ENCODE peak calls at places on chromosomes 12 and 14, in eight cellular contexts. One of them, this sample, is unnamed.

GRCh38 chr12:41521872-41522379 is 333.8 kb downstream of the PDZRN4 start:
- DNase-seq in OCI-LY7: peak
- DNase-seq in RWPE2: no peak
- DNase-seq in neural progenitor cell: no peak
- DNase-seq in glutamatergic neuron: no peak
- DNase-seq in progenitor cell of endocrine pancreas: no peak
- DNase-seq in AG09319: peak
- DNase-seq in lower lobe of right lung: no peak
- DNase-seq in this sample: peak

GRCh38 chr12:122356192-122356635 is 66.3 kb downstream of the CLIP1 start:
- DNase-seq in progenitor cell of endocrine pancreas: no peak
- DNase-seq in OCI-LY7: peak
- DNase-seq in neural progenitor cell: peak
- DNase-seq in lower lobe of right lung: no peak
- DNase-seq in AG09319: peak
- DNase-seq in glutamatergic neuron: peak
- DNase-seq in RWPE2: no peak
- DNase-seq in this sample: peak

GRCh38 chr12:51334774-51335173 is 10.8 kb upstream of the BIN2 start:
- DNase-seq in AG09319: no peak
- DNase-seq in progenitor cell of endocrine pancreas: no peak
- DNase-seq in glutamatergic neuron: no peak
- DNase-seq in RWPE2: no peak
- DNase-seq in neural progenitor cell: no peak
- DNase-seq in OCI-LY7: no peak
- DNase-seq in lower lobe of right lung: no peak
- DNase-seq in this sample: no peak

GRCh38 chr12:98758331-98758730 is 113.2 kb downstream of the APAF1 start:
- DNase-seq in glutamatergic neuron: no peak
- DNase-seq in lower lobe of right lung: no peak
- DNase-seq in AG09319: no peak
- DNase-seq in OCI-LY7: no peak
- DNase-seq in progenitor cell of endocrine pancreas: no peak
- DNase-seq in RWPE2: no peak
- DNase-seq in neural progenitor cell: no peak
- DNase-seq in this sample: no peak

GRCh38 chr12:57240069-57240921 is 10.7 kb downstream of the STAC3 start:
- DNase-seq in OCI-LY7: peak
- DNase-seq in AG09319: no peak
- DNase-seq in lower lobe of right lung: peak
- DNase-seq in RWPE2: peak
- DNase-seq in progenitor cell of endocrine pancreas: no peak
- DNase-seq in neural progenitor cell: peak
- DNase-seq in glutamatergic neuron: peak
- DNase-seq in this sample: peak

GRCh38 chr14:35867280-35867629 is 41.1 kb downstream of the BRMS1L start:
- DNase-seq in lower lobe of right lung: no peak
- DNase-seq in neural progenitor cell: no peak
- DNase-seq in RWPE2: no peak
- DNase-seq in AG09319: no peak
- DNase-seq in glutamatergic neuron: no peak
- DNase-seq in progenitor cell of endocrine pancreas: no peak
- DNase-seq in OCI-LY7: no peak
- DNase-seq in this sample: no peak

GRCh38 chr14:91315844-91316267 is 71.4 kb upstream of the GPR68 start:
- DNase-seq in neural progenitor cell: no peak
- DNase-seq in OCI-LY7: peak
- DNase-seq in lower lobe of right lung: no peak
- DNase-seq in glutamatergic neuron: no peak
- DNase-seq in RWPE2: no peak
- DNase-seq in progenitor cell of endocrine pancreas: no peak
- DNase-seq in AG09319: no peak
- DNase-seq in this sample: peak

GRCh38 chr12:54392485-54393349 is 8.2 kb upstream of the ZNF385A start:
- DNase-seq in progenitor cell of endocrine pancreas: no peak
- DNase-seq in neural progenitor cell: no peak
- DNase-seq in lower lobe of right lung: no peak
- DNase-seq in AG09319: no peak
- DNase-seq in OCI-LY7: no peak
- DNase-seq in RWPE2: no peak
- DNase-seq in glutamatergic neuron: no peak
- DNase-seq in this sample: no peak

GRCh38 chr14:62824086-62824485 is 221.2 kb downstream of the KCNH5 start:
- DNase-seq in OCI-LY7: no peak
- DNase-seq in lower lobe of right lung: no peak
- DNase-seq in AG09319: no peak
- DNase-seq in glutamatergic neuron: no peak
- DNase-seq in neural progenitor cell: no peak
- DNase-seq in progenitor cell of endocrine pancreas: no peak
- DNase-seq in RWPE2: no peak
- DNase-seq in this sample: no peak

GRCh38 chr12:53481957-53482586 is 17.2 kb downstream of the MAP3K12 start:
- DNase-seq in RWPE2: no peak
- DNase-seq in OCI-LY7: peak
- DNase-seq in neural progenitor cell: peak
- DNase-seq in AG09319: no peak
- DNase-seq in glutamatergic neuron: no peak
- DNase-seq in lower lobe of right lung: no peak
- DNase-seq in progenitor cell of endocrine pancreas: no peak
- DNase-seq in this sample: no peak

GRCh38 chr14:25017562-25017961 is 32.4 kb downstream of the STXBP6 start:
- DNase-seq in OCI-LY7: no peak
- DNase-seq in neural progenitor cell: no peak
- DNase-seq in glutamatergic neuron: no peak
- DNase-seq in AG09319: no peak
- DNase-seq in RWPE2: no peak
- DNase-seq in lower lobe of right lung: no peak
- DNase-seq in progenitor cell of endocrine pancreas: no peak
- DNase-seq in this sample: no peak

GRCh38 chr14:22780105-22780679 is 13.7 kb downstream of the OXA1L start:
- DNase-seq in AG09319: no peak
- DNase-seq in neural progenitor cell: no peak
- DNase-seq in progenitor cell of endocrine pancreas: no peak
- DNase-seq in RWPE2: no peak
- DNase-seq in OCI-LY7: no peak
- DNase-seq in glutamatergic neuron: no peak
- DNase-seq in lower lobe of right lung: no peak
- DNase-seq in this sample: no peak

GRCh38 chr14:66507181-66507721 is 696 bp upstream of the GPHN start:
- DNase-seq in AG09319: no peak
- DNase-seq in progenitor cell of endocrine pancreas: no peak
- DNase-seq in OCI-LY7: no peak
- DNase-seq in glutamatergic neuron: no peak
- DNase-seq in lower lobe of right lung: no peak
- DNase-seq in neural progenitor cell: no peak
- DNase-seq in RWPE2: no peak
- DNase-seq in this sample: no peak

GRCh38 chr14:52911904-52912303 is 38.9 kb downstream of the FERMT2 start:
- DNase-seq in lower lobe of right lung: no peak
- DNase-seq in AG09319: no peak
- DNase-seq in neural progenitor cell: no peak
- DNase-seq in OCI-LY7: no peak
- DNase-seq in RWPE2: no peak
- DNase-seq in progenitor cell of endocrine pancreas: no peak
- DNase-seq in glutamatergic neuron: no peak
- DNase-seq in this sample: no peak

GRCh38 chr14:75306917-75307699 is 28.5 kb downstream of the FOS start:
- DNase-seq in glutamatergic neuron: no peak
- DNase-seq in neural progenitor cell: peak
- DNase-seq in RWPE2: no peak
- DNase-seq in OCI-LY7: peak
- DNase-seq in progenitor cell of endocrine pancreas: no peak
- DNase-seq in lower lobe of right lung: no peak
- DNase-seq in AG09319: no peak
- DNase-seq in this sample: peak
- TF ChIP-seq CTCF in glutamatergic neuron: no peak
- TF ChIP-seq CTCF in neural progenitor cell: peak
- TF ChIP-seq CTCF in RWPE2: peak
- TF ChIP-seq CTCF in OCI-LY7: peak
- TF ChIP-seq CTCF in progenitor cell of endocrine pancreas: peak
- TF ChIP-seq CTCF in lower lobe of right lung: no peak
- TF ChIP-seq CTCF in AG09319: peak
- TF ChIP-seq CTCF in this sample: peak

GRCh38 chr12:25959069-25959961 is 833 bp downstream of the RASSF8 start:
- DNase-seq in OCI-LY7: no peak
- DNase-seq in AG09319: peak
- DNase-seq in progenitor cell of endocrine pancreas: peak
- DNase-seq in lower lobe of right lung: peak
- DNase-seq in glutamatergic neuron: peak
- DNase-seq in neural progenitor cell: peak
- DNase-seq in RWPE2: no peak
- DNase-seq in this sample: peak
- TF ChIP-seq CTCF in OCI-LY7: no peak
- TF ChIP-seq CTCF in AG09319: peak
- TF ChIP-seq CTCF in progenitor cell of endocrine pancreas: no peak
- TF ChIP-seq CTCF in lower lobe of right lung: no peak
- TF ChIP-seq CTCF in glutamatergic neuron: no peak
- TF ChIP-seq CTCF in neural progenitor cell: no peak
- TF ChIP-seq CTCF in RWPE2: peak
- TF ChIP-seq CTCF in this sample: no peak

DNA sequence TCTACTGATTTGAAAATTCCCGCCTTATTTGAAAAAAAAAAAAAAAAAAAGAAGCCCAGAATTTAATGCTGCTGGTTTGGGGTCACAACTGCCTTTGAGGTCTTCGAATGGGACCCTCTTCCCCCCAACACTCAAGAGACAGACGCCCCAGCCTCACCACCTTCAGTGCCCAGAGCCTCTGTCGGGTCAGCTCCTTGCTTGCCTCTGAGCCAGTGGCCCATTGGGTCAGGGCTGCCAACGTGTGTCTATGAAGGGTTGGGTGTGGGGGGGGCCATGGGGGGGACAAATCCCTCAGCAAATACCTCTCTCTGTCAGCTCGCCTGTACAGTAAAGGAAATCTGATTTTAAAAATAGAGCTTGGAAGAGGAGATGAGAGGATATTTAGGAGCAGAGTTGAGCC is 13.5 kb downstream of the RTL1 start:
- DNase-seq in OCI-LY7: no peak
- DNase-seq in lower lobe of right lung: peak
- DNase-seq in progenitor cell of endocrine pancreas: no peak
- DNase-seq in neural progenitor cell: no peak
- DNase-seq in glutamatergic neuron: no peak
- DNase-seq in RWPE2: peak
- DNase-seq in AG09319: no peak
- DNase-seq in this sample: no peak
- TF ChIP-seq CTCF in OCI-LY7: no peak
- TF ChIP-seq CTCF in lower lobe of right lung: no peak
- TF ChIP-seq CTCF in progenitor cell of endocrine pancreas: no peak
- TF ChIP-seq CTCF in neural progenitor cell: no peak
- TF ChIP-seq CTCF in glutamatergic neuron: no peak
- TF ChIP-seq CTCF in RWPE2: no peak
- TF ChIP-seq CTCF in AG09319: no peak
- TF ChIP-seq CTCF in this sample: no peak

GRCh38 chr12:55720894-55721444 is 776 bp downstream of the RDH5 start:
- DNase-seq in lower lobe of right lung: peak
- DNase-seq in neural progenitor cell: peak
- DNase-seq in progenitor cell of endocrine pancreas: no peak
- DNase-seq in AG09319: peak
- DNase-seq in glutamatergic neuron: no peak
- DNase-seq in RWPE2: peak
- DNase-seq in OCI-LY7: no peak
- DNase-seq in this sample: no peak
- TF ChIP-seq CTCF in lower lobe of right lung: peak
- TF ChIP-seq CTCF in neural progenitor cell: peak
- TF ChIP-seq CTCF in progenitor cell of endocrine pancreas: peak
- TF ChIP-seq CTCF in AG09319: peak
- TF ChIP-seq CTCF in glutamatergic neuron: no peak
- TF ChIP-seq CTCF in RWPE2: peak
- TF ChIP-seq CTCF in OCI-LY7: peak
- TF ChIP-seq CTCF in this sample: peak

GRCh38 chr12:6059860-6060565 is 64.5 kb downstream of the VWF start:
- DNase-seq in progenitor cell of endocrine pancreas: no peak
- DNase-seq in lower lobe of right lung: no peak
- DNase-seq in RWPE2: no peak
- DNase-seq in OCI-LY7: no peak
- DNase-seq in neural progenitor cell: no peak
- DNase-seq in glutamatergic neuron: no peak
- DNase-seq in AG09319: no peak
- DNase-seq in this sample: no peak

GRCh38 chr12:6065131-6065871 is 59.2 kb downstream of the VWF start:
- DNase-seq in AG09319: no peak
- DNase-seq in progenitor cell of endocrine pancreas: no peak
- DNase-seq in lower lobe of right lung: no peak
- DNase-seq in OCI-LY7: no peak
- DNase-seq in glutamatergic neuron: no peak
- DNase-seq in RWPE2: no peak
- DNase-seq in neural progenitor cell: no peak
- DNase-seq in this sample: no peak

GRCh38 chr12:6063379-6063735 is 61.1 kb downstream of the VWF start:
- DNase-seq in glutamatergic neuron: no peak
- DNase-seq in AG09319: no peak
- DNase-seq in RWPE2: no peak
- DNase-seq in OCI-LY7: no peak
- DNase-seq in lower lobe of right lung: no peak
- DNase-seq in progenitor cell of endocrine pancreas: no peak
- DNase-seq in neural progenitor cell: no peak
- DNase-seq in this sample: no peak

GRCh38 chr12:6061661-6062060 is 62.8 kb downstream of the VWF start:
- DNase-seq in glutamatergic neuron: no peak
- DNase-seq in lower lobe of right lung: no peak
- DNase-seq in AG09319: peak
- DNase-seq in RWPE2: no peak
- DNase-seq in OCI-LY7: no peak
- DNase-seq in progenitor cell of endocrine pancreas: no peak
- DNase-seq in neural progenitor cell: no peak
- DNase-seq in this sample: no peak

GRCh38 chr12:6062427-6063378 is 61.8 kb downstream of the VWF start:
- DNase-seq in lower lobe of right lung: peak
- DNase-seq in RWPE2: no peak
- DNase-seq in OCI-LY7: peak
- DNase-seq in glutamatergic neuron: peak
- DNase-seq in progenitor cell of endocrine pancreas: peak
- DNase-seq in AG09319: no peak
- DNase-seq in neural progenitor cell: peak
- DNase-seq in this sample: peak
- TF ChIP-seq CTCF in lower lobe of right lung: peak
- TF ChIP-seq CTCF in RWPE2: peak
- TF ChIP-seq CTCF in OCI-LY7: peak
- TF ChIP-seq CTCF in glutamatergic neuron: peak
- TF ChIP-seq CTCF in progenitor cell of endocrine pancreas: peak
- TF ChIP-seq CTCF in AG09319: peak
- TF ChIP-seq CTCF in neural progenitor cell: peak
- TF ChIP-seq CTCF in this sample: peak